ENCODE peak calls at places on chromosomes 1 and 21, in nine cellular contexts. W is right lobe of liver, N is AG04449, A is nephron progenitor cell, B is Calu3, V is sciatic nerve, Z is GM10248, S is neural progenitor cell, I is sigmoid colon. Y is an unnamed sample.
A peak's percentile ranks its signal among the peaks of the same experiment; 100 is the strongest.

GRCh38 chr1:3610165-3610822 is 1.0 kb downstream of the MEGF6 start:
- DNase-seq in W (no peak), N (no peak), A (peak; percentile 50), B (no peak), V (no peak), Z (no peak), S (peak; percentile 51), I (no peak), Y (no peak)

GRCh38 chr1:117697220-117697781 is 91.5 kb downstream of the TENT5C start:
- DNase-seq in W (no peak), N (no peak), A (no peak), B (no peak), V (no peak), Z (no peak), S (no peak), I (no peak), Y (no peak)

GRCh38 chr1:32627596-32628162 is 22.7 kb downstream of the ZBTB8OS start:
- DNase-seq in W (no peak), N (no peak), A (no peak), B (no peak), V (no peak), Z (peak; percentile 67), S (no peak), I (no peak), Y (no peak)

GRCh38 chr1:172277277-172277676 is 143.2 kb upstream of the C1orf105 start:
- DNase-seq in W (no peak), N (no peak), A (no peak), B (no peak), V (no peak), Z (no peak), S (no peak), I (no peak), Y (no peak)

GRCh38 chr1:231512147-231512698 is 16.2 kb upstream of the TSNAX start:
- DNase-seq in W (no peak), N (peak; percentile 49), A (no peak), B (no peak), V (no peak), Z (peak; percentile 29), S (no peak), I (no peak), Y (no peak)

GRCh38 chr1:22111620-22112019 is 31.3 kb downstream of the WNT4 start:
- DNase-seq in W (no peak), N (no peak), A (no peak), B (no peak), V (no peak), Z (no peak), S (no peak), I (peak; percentile 66), Y (no peak)

GRCh38 chr1:72623299-72623708 is 341.0 kb upstream of the NEGR1 start:
- DNase-seq in W (no peak), N (peak; percentile 0), A (peak; percentile 7), B (peak; percentile 9), V (no peak), Z (peak; percentile 26), S (peak; percentile 66), I (no peak), Y (no peak)

GRCh38 chr1:149997585-149998262 is 12.8 kb downstream of the OTUD7B start:
- DNase-seq in W (no peak), N (no peak), A (no peak), B (no peak), V (no peak), Z (peak; percentile 38), S (no peak), I (no peak), Y (no peak)

GRCh38 chr1:104592926-104593325 is 843.2 kb downstream of the AMY1C start:
- DNase-seq in W (no peak), N (no peak), A (no peak), B (no peak), V (no peak), Z (no peak), S (no peak), I (no peak), Y (no peak)

GRCh38 chr1:87176514-87176913 is 152.2 kb upstream of the LMO4 start:
- DNase-seq in W (no peak), N (no peak), A (no peak), B (no peak), V (no peak), Z (no peak), S (no peak), I (no peak), Y (no peak)

GRCh38 chr21:38847556-38847955 is 41.8 kb downstream of the ETS2 start:
- DNase-seq in W (peak; percentile 68), N (no peak), A (no peak), B (no peak), V (no peak), Z (no peak), S (no peak), I (no peak), Y (no peak)

GRCh38 chr1:53104289-53104913 is 38.0 kb downstream of the SLC1A7 start:
- DNase-seq in W (no peak), N (no peak), A (no peak), B (no peak), V (no peak), Z (no peak), S (peak; percentile 76), I (peak; percentile 83), Y (no peak)

GRCh38 chr1:16073490-16074104 is at the start of gene FAM131C:
- DNase-seq in W (no peak), N (no peak), A (peak; percentile 67), B (peak; percentile 51), V (no peak), Z (peak; percentile 75), S (peak; percentile 82), I (no peak), Y (peak; percentile 57)

GRCh38 chr1:41652346-41653124 is 168.1 kb upstream of the EDN2 start:
- DNase-seq in W (no peak), N (no peak), A (no peak), B (no peak), V (no peak), Z (no peak), S (no peak), I (no peak), Y (no peak)

GRCh38 chr1:6495540-6496359 is 4.3 kb upstream of the PLEKHG5 start:
- DNase-seq in W (no peak), N (no peak), A (no peak), B (no peak), V (no peak), Z (no peak), S (no peak), I (no peak), Y (no peak)

Y was measured in left ventricle myocardium superior.